ENCODE peak calls at places on chromosomes 11 and 22, in eight cellular contexts. D, O, Q, L, N, T, Z and R are unnamed samples.
A peak's percentile ranks its signal among the peaks of the same experiment; 100 is the strongest.

GRCh38 chr11:1553808-1554594 is 18.1 kb downstream of the DUSP8 start:
- DNase-seq in T (no peak), O (peak; percentile 77), Q (peak; percentile 99), Z (no peak), D (no peak), N (no peak), L (no peak), R (no peak)

GRCh38 chr11:125025968-125026367 is 37.1 kb upstream of the SLC37A2 start:
- DNase-seq in L (no peak), O (no peak), N (no peak), Z (no peak), Q (no peak), T (no peak), D (no peak), R (peak; percentile 1)

GRCh38 chr11:96199563-96200025 is 143.4 kb downstream of the MAML2 start:
- DNase-seq in O (no peak), L (no peak), Z (peak; percentile 84), N (no peak), T (no peak), Q (no peak), D (no peak), R (no peak)

GRCh38 chr11:130118636-130119387 is 40.8 kb upstream of the ST14 start:
- DNase-seq in N (no peak), T (no peak), L (no peak), D (no peak), Q (no peak), O (no peak), Z (no peak), R (no peak)

GRCh38 chr22:29183971-29184595 is 21.6 kb upstream of the EMID1 start:
- DNase-seq in L (no peak), N (no peak), Z (no peak), Q (no peak), T (no peak), O (no peak), D (no peak), R (no peak)

GRCh38 chr11:45243931-45244330 is 42.2 kb downstream of the SYT13 start:
- DNase-seq in L (no peak), Z (no peak), T (no peak), O (no peak), D (no peak), Q (no peak), N (no peak), R (no peak)

GRCh38 chr11:83448686-83449085 is 162.5 kb upstream of the CCDC90B start:
- DNase-seq in O (no peak), D (no peak), N (no peak), Q (no peak), Z (no peak), L (no peak), T (no peak), R (no peak)

GRCh38 chr22:32764330-32765116 is 37.0 kb upstream of the TIMP3 start:
- DNase-seq in D (peak; percentile 26), O (peak; percentile 36), T (peak; percentile 72), Q (no peak), N (peak; percentile 80), L (no peak), Z (peak; percentile 67), R (no peak)

GRCh38 chr11:89667001-89667400 is 43.1 kb upstream of the TRIM77 start:
- DNase-seq in Q (no peak), O (no peak), N (no peak), D (no peak), T (no peak), Z (no peak), L (no peak), R (no peak)

GRCh38 chr11:83862691-83863090 is 576.5 kb upstream of the CCDC90B start:
- DNase-seq in L (no peak), Q (no peak), N (no peak), O (no peak), Z (no peak), D (no peak), T (no peak), R (no peak)

GRCh38 chr11:64121637-64122410 is 44.1 kb downstream of the MACROD1 start:
- DNase-seq in L (no peak), N (no peak), Z (peak; percentile 84), Q (no peak), T (peak; percentile 76), D (peak; percentile 43), O (no peak), R (no peak)

GRCh38 chr11:44223261-44223660 is 86.7 kb downstream of the ALX4 start:
- DNase-seq in Z (peak; percentile 28), T (no peak), L (no peak), O (no peak), Q (no peak), N (no peak), D (no peak), R (no peak)

GRCh38 chr22:19477321-19478085 is 1.5 kb downstream of the UFD1 start:
- DNase-seq in Z (peak; percentile 21), O (no peak), T (no peak), Q (no peak), L (no peak), D (no peak), N (no peak), R (no peak)

GRCh38 chr11:119416606-119417580 is 6.1 kb downstream of the THY1 start:
- DNase-seq in L (no peak), Z (peak; percentile 32), T (no peak), Q (no peak), N (no peak), D (no peak), O (no peak), R (no peak)

GRCh38 chr11:2901854-2902783 is 16.5 kb upstream of the CDKN1C start:
- DNase-seq in O (peak; percentile 96), N (peak; percentile 42), T (peak; percentile 63), D (peak; percentile 71), Z (peak; percentile 88), Q (peak; percentile 95), L (peak; percentile 99), R (peak; percentile 91)

GRCh38 chr11:88434333-88434976 is 96.9 kb upstream of the CTSC start:
- DNase-seq in T (no peak), D (no peak), Z (no peak), N (no peak), L (no peak), Q (no peak), O (no peak), R (no peak)

GRCh38 chr11:119589011-119589410 is 140.0 kb downstream of the NECTIN1 start:
- DNase-seq in Q (no peak), T (no peak), N (no peak), D (no peak), L (no peak), O (no peak), Z (no peak), R (no peak)

GRCh38 chr11:77883775-77884174 is 62.8 kb downstream of the AAMDC start:
- DNase-seq in D (no peak), L (no peak), Q (no peak), O (no peak), N (no peak), T (peak; percentile 18), Z (no peak), R (no peak)

GRCh38 chr22:36846949-36847348 is 13.9 kb upstream of the NCF4 start:
- DNase-seq in T (no peak), O (no peak), L (no peak), N (no peak), Q (no peak), Z (no peak), D (no peak), R (no peak)

DNA sequence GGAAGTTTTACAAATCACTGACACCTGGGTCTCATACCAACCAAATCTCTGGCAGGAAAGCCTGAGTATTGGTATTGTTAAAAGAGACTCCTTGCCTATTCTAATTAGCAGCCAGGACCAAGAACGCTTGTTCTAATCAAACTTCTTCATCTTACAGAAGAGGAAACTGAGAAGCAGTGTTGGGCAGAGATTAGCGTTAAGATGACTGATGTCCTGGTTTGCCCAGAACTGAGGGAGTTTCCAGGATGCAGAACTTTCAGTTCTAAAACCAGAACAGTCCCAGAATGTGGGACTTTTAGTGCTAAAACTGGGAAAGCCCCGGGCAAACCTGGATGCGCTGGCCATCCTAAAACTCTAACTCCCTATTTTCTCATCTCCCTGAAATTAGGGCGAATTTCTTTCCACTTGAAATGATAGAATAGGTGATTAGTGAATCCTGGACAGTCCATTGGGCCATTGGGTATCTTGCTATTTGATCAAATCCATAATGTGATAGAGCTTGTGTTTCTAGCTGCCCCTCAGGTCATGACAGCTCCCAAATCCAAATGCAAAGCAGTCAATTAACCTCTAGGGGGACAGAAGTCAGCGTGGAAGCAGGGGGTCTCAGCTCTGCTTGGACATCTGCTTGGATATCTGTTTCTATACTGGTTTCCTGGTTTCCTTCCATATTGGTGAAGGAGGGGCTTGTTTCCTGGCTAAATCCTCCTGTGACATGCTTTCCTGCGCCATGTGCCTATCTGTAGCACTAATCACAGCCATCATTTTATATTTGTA is 16.0 kb upstream of the TMPRSS13 start:
- DNase-seq in L (no peak), D (no peak), Z (no peak), T (no peak), O (peak; percentile 23), N (no peak), Q (no peak), R (no peak)
- TF ChIP-seq CTCF in L (no peak), D (no peak), Z (no peak), T (no peak), O (no peak), N (peak; percentile 17), Q (no peak), R (peak; percentile 44)

GRCh38 chr22:50621948-50622722 is 5.8 kb downstream of the ARSA start:
- DNase-seq in N (no peak), O (no peak), T (no peak), D (no peak), Z (no peak), Q (no peak), L (peak; percentile 44), R (no peak)
- TF ChIP-seq CTCF in N (peak; percentile 36), O (no peak), T (peak; percentile 26), D (peak; percentile 37), Z (peak; percentile 29), Q (no peak), L (peak; percentile 44), R (no peak)

GRCh38 chr11:27022659-27023251 is 17.9 kb upstream of the BBOX1 start:
- DNase-seq in O (no peak), T (no peak), D (no peak), N (no peak), Z (no peak), L (no peak), Q (no peak), R (no peak)

GRCh38 chr11:27024865-27025264 is 15.8 kb upstream of the BBOX1 start:
- DNase-seq in T (no peak), Q (no peak), O (no peak), N (no peak), Z (no peak), L (no peak), D (no peak), R (no peak)

GRCh38 chr11:27020736-27021135 is 19.9 kb upstream of the BBOX1 start:
- DNase-seq in O (no peak), L (no peak), D (no peak), Z (no peak), N (no peak), T (no peak), Q (no peak), R (no peak)

GRCh38 chr11:27013741-27014415 is 20.0 kb downstream of the FIBIN start:
- DNase-seq in O (no peak), Z (peak; percentile 53), D (no peak), L (no peak), T (no peak), Q (no peak), N (no peak), R (no peak)

GRCh38 chr11:27018902-27019544 is 21.6 kb upstream of the BBOX1 start:
- DNase-seq in D (no peak), T (no peak), N (no peak), Q (no peak), L (no peak), Z (no peak), O (no peak), R (no peak)
- TF ChIP-seq CTCF in D (no peak), T (no peak), N (no peak), Q (no peak), L (no peak), Z (no peak), O (no peak), R (no peak)

GRCh38 chr22:43996981-43997265 is 27.2 kb upstream of the PARVB start:
- DNase-seq in O (no peak), L (no peak), N (no peak), Z (no peak), Q (no peak), D (no peak), T (no peak), R (no peak)
- TF ChIP-seq CTCF in O (no peak), L (no peak), N (peak; percentile 9), Z (no peak), Q (no peak), D (no peak), T (no peak), R (no peak)